ENCODE peak calls at places on chromosome 13, in ten cellular contexts. One of them, this sample, is unnamed.
A peak's percentile ranks its signal among the peaks of the same experiment; 100 is the strongest.

GRCh38 chr13:93304868-93305613 is 78.4 kb downstream of the GPC6 start:
- DNase-seq in breast epithelium: no peak
- DNase-seq in IMR-90: no peak
- DNase-seq in ascending aorta: no peak
- DNase-seq in cardiac muscle cell: no peak
- DNase-seq in GM23248: no peak
- DNase-seq in mucosa of descending colon: no peak
- DNase-seq in right cardiac atrium: no peak
- DNase-seq in lower lobe of right lung: no peak
- DNase-seq in psoas muscle: no peak
- DNase-seq in this sample: no peak

GRCh38 chr13:93259527-93260080 is 33.0 kb downstream of the GPC6 start:
- DNase-seq in breast epithelium: no peak
- DNase-seq in IMR-90: peak; percentile 15
- DNase-seq in ascending aorta: no peak
- DNase-seq in cardiac muscle cell: no peak
- DNase-seq in GM23248: peak; percentile 38
- DNase-seq in mucosa of descending colon: no peak
- DNase-seq in right cardiac atrium: no peak
- DNase-seq in lower lobe of right lung: no peak
- DNase-seq in psoas muscle: no peak
- DNase-seq in this sample: no peak

GRCh38 chr13:67119481-67119883 is 110.7 kb downstream of the PCDH9 start:
- DNase-seq in breast epithelium: no peak
- DNase-seq in IMR-90: peak; percentile 96
- DNase-seq in ascending aorta: no peak
- DNase-seq in cardiac muscle cell: no peak
- DNase-seq in GM23248: peak; percentile 20
- DNase-seq in mucosa of descending colon: no peak
- DNase-seq in right cardiac atrium: no peak
- DNase-seq in lower lobe of right lung: no peak
- DNase-seq in psoas muscle: no peak
- DNase-seq in this sample: peak; percentile 72

GRCh38 chr13:100584901-100585300 is 3.7 kb downstream of the GGACT start:
- DNase-seq in breast epithelium: no peak
- DNase-seq in IMR-90: no peak
- DNase-seq in ascending aorta: no peak
- DNase-seq in cardiac muscle cell: no peak
- DNase-seq in GM23248: no peak
- DNase-seq in mucosa of descending colon: no peak
- DNase-seq in right cardiac atrium: no peak
- DNase-seq in lower lobe of right lung: no peak
- DNase-seq in psoas muscle: no peak
- DNase-seq in this sample: no peak

GRCh38 chr13:60433505-60433904 is 36.5 kb downstream of the TDRD3 start:
- DNase-seq in breast epithelium: no peak
- DNase-seq in IMR-90: no peak
- DNase-seq in ascending aorta: no peak
- DNase-seq in cardiac muscle cell: no peak
- DNase-seq in GM23248: no peak
- DNase-seq in mucosa of descending colon: no peak
- DNase-seq in right cardiac atrium: no peak
- DNase-seq in lower lobe of right lung: no peak
- DNase-seq in psoas muscle: no peak
- DNase-seq in this sample: no peak

GRCh38 chr13:46982856-46983582 is 86.2 kb upstream of the HTR2A start:
- DNase-seq in breast epithelium: no peak
- DNase-seq in IMR-90: no peak
- DNase-seq in ascending aorta: no peak
- DNase-seq in cardiac muscle cell: no peak
- DNase-seq in GM23248: no peak
- DNase-seq in mucosa of descending colon: no peak
- DNase-seq in right cardiac atrium: no peak
- DNase-seq in lower lobe of right lung: no peak
- DNase-seq in psoas muscle: no peak
- DNase-seq in this sample: no peak

GRCh38 chr13:44652223-44652622 is 76.1 kb upstream of the TSC22D1 start:
- DNase-seq in breast epithelium: no peak
- DNase-seq in IMR-90: no peak
- DNase-seq in ascending aorta: no peak
- DNase-seq in cardiac muscle cell: no peak
- DNase-seq in GM23248: no peak
- DNase-seq in mucosa of descending colon: no peak
- DNase-seq in right cardiac atrium: no peak
- DNase-seq in lower lobe of right lung: no peak
- DNase-seq in psoas muscle: no peak
- DNase-seq in this sample: no peak

GRCh38 chr13:99655351-99656091 is 154.2 kb downstream of the TM9SF2 start:
- DNase-seq in breast epithelium: no peak
- DNase-seq in IMR-90: peak; percentile 24
- DNase-seq in ascending aorta: no peak
- DNase-seq in cardiac muscle cell: no peak
- DNase-seq in GM23248: peak; percentile 89
- DNase-seq in mucosa of descending colon: no peak
- DNase-seq in right cardiac atrium: no peak
- DNase-seq in lower lobe of right lung: no peak
- DNase-seq in psoas muscle: no peak
- DNase-seq in this sample: peak; percentile 31

GRCh38 chr13:84896128-84896527 is 903.1 kb downstream of the SLITRK6 start:
- DNase-seq in breast epithelium: no peak
- DNase-seq in IMR-90: peak; percentile 61
- DNase-seq in ascending aorta: no peak
- DNase-seq in cardiac muscle cell: peak; percentile 51
- DNase-seq in GM23248: peak; percentile 49
- DNase-seq in mucosa of descending colon: no peak
- DNase-seq in right cardiac atrium: no peak
- DNase-seq in lower lobe of right lung: no peak
- DNase-seq in psoas muscle: no peak
- DNase-seq in this sample: peak; percentile 49

GRCh38 chr13:110108348-110109139 is 198.4 kb downstream of the COL4A1 start:
- DNase-seq in breast epithelium: peak; percentile 74
- DNase-seq in IMR-90: peak; percentile 88
- DNase-seq in ascending aorta: peak; percentile 88
- DNase-seq in cardiac muscle cell: peak; percentile 81
- DNase-seq in GM23248: peak; percentile 94
- DNase-seq in mucosa of descending colon: peak; percentile 67
- DNase-seq in right cardiac atrium: peak; percentile 86
- DNase-seq in lower lobe of right lung: peak; percentile 73
- DNase-seq in psoas muscle: peak; percentile 78
- DNase-seq in this sample: peak; percentile 90

GRCh38 chr13:110352735-110353134 is 45.7 kb downstream of the COL4A2 start:
- DNase-seq in breast epithelium: no peak
- DNase-seq in IMR-90: no peak
- DNase-seq in ascending aorta: no peak
- DNase-seq in cardiac muscle cell: no peak
- DNase-seq in GM23248: no peak
- DNase-seq in mucosa of descending colon: peak; percentile 64
- DNase-seq in right cardiac atrium: no peak
- DNase-seq in lower lobe of right lung: no peak
- DNase-seq in psoas muscle: no peak
- DNase-seq in this sample: no peak

GRCh38 chr13:113943821-113944565 is 29.9 kb downstream of the C13orf46 start:
- DNase-seq in breast epithelium: no peak
- DNase-seq in IMR-90: no peak
- DNase-seq in ascending aorta: no peak
- DNase-seq in cardiac muscle cell: no peak
- DNase-seq in GM23248: no peak
- DNase-seq in mucosa of descending colon: peak; percentile 15
- DNase-seq in right cardiac atrium: no peak
- DNase-seq in lower lobe of right lung: no peak
- DNase-seq in psoas muscle: no peak
- DNase-seq in this sample: no peak

GRCh38 chr13:32309312-32309711 is 5.9 kb downstream of the ZAR1L start:
- DNase-seq in breast epithelium: no peak
- DNase-seq in IMR-90: peak; percentile 7
- DNase-seq in ascending aorta: no peak
- DNase-seq in cardiac muscle cell: no peak
- DNase-seq in GM23248: no peak
- DNase-seq in mucosa of descending colon: no peak
- DNase-seq in right cardiac atrium: no peak
- DNase-seq in lower lobe of right lung: no peak
- DNase-seq in psoas muscle: no peak
- DNase-seq in this sample: no peak

GRCh38 chr13:109781384-109782065 is 4.9 kb downstream of the IRS2 start:
- DNase-seq in breast epithelium: no peak
- DNase-seq in IMR-90: no peak
- DNase-seq in ascending aorta: no peak
- DNase-seq in cardiac muscle cell: no peak
- DNase-seq in GM23248: peak; percentile 71
- DNase-seq in mucosa of descending colon: peak; percentile 36
- DNase-seq in right cardiac atrium: peak; percentile 31
- DNase-seq in lower lobe of right lung: no peak
- DNase-seq in psoas muscle: no peak
- DNase-seq in this sample: peak; percentile 42

GRCh38 chr13:46679369-46680180 is 117.4 kb downstream of the ESD start:
- DNase-seq in breast epithelium: no peak
- DNase-seq in IMR-90: peak; percentile 70
- DNase-seq in ascending aorta: no peak
- DNase-seq in cardiac muscle cell: no peak
- DNase-seq in GM23248: peak; percentile 87
- DNase-seq in mucosa of descending colon: no peak
- DNase-seq in right cardiac atrium: no peak
- DNase-seq in lower lobe of right lung: no peak
- DNase-seq in psoas muscle: no peak
- DNase-seq in this sample: peak; percentile 70

GRCh38 chr13:53683146-53683545 is 654.5 kb downstream of the OLFM4 start:
- DNase-seq in breast epithelium: no peak
- DNase-seq in IMR-90: no peak
- DNase-seq in ascending aorta: no peak
- DNase-seq in cardiac muscle cell: no peak
- DNase-seq in GM23248: no peak
- DNase-seq in mucosa of descending colon: no peak
- DNase-seq in right cardiac atrium: no peak
- DNase-seq in lower lobe of right lung: no peak
- DNase-seq in psoas muscle: no peak
- DNase-seq in this sample: no peak
- H3K4me3 ChIP-seq in breast epithelium: no peak overlapping the region
- H3K4me3 ChIP-seq in IMR-90: no peak overlapping the region
- H3K4me3 ChIP-seq in ascending aorta: no peak overlapping the region
- H3K4me3 ChIP-seq in cardiac muscle cell: no peak overlapping the region
- H3K4me3 ChIP-seq in GM23248: no peak overlapping the region
- H3K4me3 ChIP-seq in mucosa of descending colon: no peak overlapping the region
- H3K4me3 ChIP-seq in right cardiac atrium: no peak overlapping the region
- H3K4me3 ChIP-seq in lower lobe of right lung: no peak overlapping the region
- H3K4me3 ChIP-seq in psoas muscle: no peak overlapping the region
- H3K4me3 ChIP-seq in this sample: no peak overlapping the region

DNA sequence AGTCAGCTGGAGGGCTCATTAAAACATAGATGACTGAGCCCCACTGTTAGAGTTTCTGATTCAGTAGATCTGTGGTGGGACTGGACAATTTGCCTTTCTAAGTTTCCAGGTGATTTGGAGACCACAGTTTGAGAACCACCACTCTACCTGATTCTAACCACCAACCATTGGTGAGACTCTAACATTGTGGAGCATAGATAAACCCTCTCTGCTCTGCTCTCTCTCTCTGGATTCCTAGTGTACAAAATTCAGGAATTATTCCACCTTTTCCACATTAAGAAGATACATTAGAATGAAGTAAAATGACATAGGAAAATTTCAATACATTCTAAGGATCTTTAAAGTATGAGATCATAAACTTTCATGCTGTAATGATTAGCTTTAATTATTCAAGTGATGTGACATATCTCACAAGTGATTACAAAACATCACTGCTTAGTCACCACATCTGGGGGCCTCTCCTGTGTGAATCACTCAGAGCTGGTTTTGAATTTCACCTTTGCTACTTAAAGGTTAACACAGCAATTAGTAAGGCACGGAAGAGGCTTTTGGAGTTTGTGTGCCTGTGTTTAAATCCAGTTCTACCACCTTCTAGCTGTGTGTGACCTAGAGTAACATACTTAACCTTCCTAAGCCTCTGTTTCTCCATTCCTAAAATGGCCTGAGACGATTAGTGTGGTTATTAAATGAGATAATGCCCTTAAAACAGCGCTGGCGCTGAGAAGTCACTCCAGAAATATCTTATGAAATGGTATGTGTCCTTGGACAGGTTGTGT is 78.5 kb upstream of the NBEA start:
- DNase-seq in breast epithelium: no peak
- DNase-seq in IMR-90: peak; percentile 75
- DNase-seq in ascending aorta: no peak
- DNase-seq in cardiac muscle cell: no peak
- DNase-seq in GM23248: peak; percentile 91
- DNase-seq in mucosa of descending colon: no peak
- DNase-seq in right cardiac atrium: no peak
- DNase-seq in lower lobe of right lung: no peak
- DNase-seq in psoas muscle: no peak
- DNase-seq in this sample: peak; percentile 79
- H3K4me3 ChIP-seq in breast epithelium: no peak overlapping the region
- H3K4me3 ChIP-seq in IMR-90: no peak overlapping the region
- H3K4me3 ChIP-seq in ascending aorta: no peak overlapping the region
- H3K4me3 ChIP-seq in cardiac muscle cell: no peak overlapping the region
- H3K4me3 ChIP-seq in GM23248: no peak overlapping the region
- H3K4me3 ChIP-seq in mucosa of descending colon: no peak overlapping the region
- H3K4me3 ChIP-seq in right cardiac atrium: no peak overlapping the region
- H3K4me3 ChIP-seq in lower lobe of right lung: no peak overlapping the region
- H3K4me3 ChIP-seq in psoas muscle: no peak overlapping the region
- H3K4me3 ChIP-seq in this sample: no peak overlapping the region

DNA sequence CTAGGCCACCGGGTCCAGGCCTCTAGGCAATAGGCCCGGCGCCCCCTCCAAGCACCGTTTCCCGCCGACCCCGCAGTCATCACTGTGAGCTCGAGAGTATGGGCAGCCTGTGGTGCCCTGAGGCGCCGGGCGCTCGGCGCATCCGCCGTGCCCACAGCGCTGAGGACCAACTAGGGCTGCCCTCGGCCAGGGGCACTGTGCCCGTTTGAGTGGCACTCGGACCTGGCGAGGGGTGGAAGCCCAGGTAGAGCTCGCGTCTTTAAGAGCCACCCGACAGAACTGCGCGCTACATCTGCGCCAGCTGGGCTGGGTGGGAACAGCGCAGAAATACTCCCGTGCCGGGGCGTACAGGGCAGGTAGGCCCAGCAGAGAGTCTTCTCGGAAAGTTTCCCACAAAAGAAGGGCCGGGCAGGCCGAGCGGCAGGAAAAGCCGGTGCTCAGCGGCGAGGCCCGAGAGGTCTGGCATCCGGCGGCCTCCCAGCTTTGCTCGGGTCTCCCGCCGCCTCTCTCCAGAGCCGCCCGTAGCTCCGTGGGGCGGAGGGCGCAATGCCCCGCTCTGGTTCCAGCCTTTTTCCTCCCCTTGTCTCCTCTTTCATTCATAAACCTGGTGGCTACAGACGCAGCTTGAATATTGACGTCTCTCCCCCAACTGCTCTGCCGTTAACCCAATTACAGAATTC is 5.4 kb upstream of the SOX1 start:
- DNase-seq in breast epithelium: no peak
- DNase-seq in IMR-90: no peak
- DNase-seq in ascending aorta: no peak
- DNase-seq in cardiac muscle cell: no peak
- DNase-seq in GM23248: no peak
- DNase-seq in mucosa of descending colon: no peak
- DNase-seq in right cardiac atrium: no peak
- DNase-seq in lower lobe of right lung: no peak
- DNase-seq in psoas muscle: no peak
- DNase-seq in this sample: no peak
- H3K4me3 ChIP-seq in breast epithelium: no peak overlapping the region
- H3K4me3 ChIP-seq in IMR-90: no peak overlapping the region
- H3K4me3 ChIP-seq in ascending aorta: no peak overlapping the region
- H3K4me3 ChIP-seq in cardiac muscle cell: no peak overlapping the region
- H3K4me3 ChIP-seq in GM23248: no peak overlapping the region
- H3K4me3 ChIP-seq in mucosa of descending colon: no peak overlapping the region
- H3K4me3 ChIP-seq in right cardiac atrium: no peak overlapping the region
- H3K4me3 ChIP-seq in lower lobe of right lung: no peak overlapping the region
- H3K4me3 ChIP-seq in psoas muscle: no peak overlapping the region
- H3K4me3 ChIP-seq in this sample: no peak overlapping the region

GRCh38 chr13:75798353-75799245 is 162.5 kb downstream of the LMO7 start:
- DNase-seq in breast epithelium: no peak
- DNase-seq in IMR-90: peak; percentile 65
- DNase-seq in ascending aorta: no peak
- DNase-seq in cardiac muscle cell: no peak
- DNase-seq in GM23248: peak; percentile 81
- DNase-seq in mucosa of descending colon: no peak
- DNase-seq in right cardiac atrium: no peak
- DNase-seq in lower lobe of right lung: no peak
- DNase-seq in psoas muscle: no peak
- DNase-seq in this sample: peak; percentile 53
- H3K4me3 ChIP-seq in breast epithelium: no peak overlapping the region
- H3K4me3 ChIP-seq in IMR-90: no peak overlapping the region
- H3K4me3 ChIP-seq in ascending aorta: no peak overlapping the region
- H3K4me3 ChIP-seq in cardiac muscle cell: no peak overlapping the region
- H3K4me3 ChIP-seq in GM23248: no peak overlapping the region
- H3K4me3 ChIP-seq in mucosa of descending colon: no peak overlapping the region
- H3K4me3 ChIP-seq in right cardiac atrium: no peak overlapping the region
- H3K4me3 ChIP-seq in lower lobe of right lung: no peak overlapping the region
- H3K4me3 ChIP-seq in psoas muscle: no peak overlapping the region
- H3K4me3 ChIP-seq in this sample: no peak overlapping the region